ENCODE peak calls at places on chromosomes 3 and 15, in nine cellular contexts. K is H1, M is kidney, X is choroid plexus epithelial cell, E is astrocyte of the spinal cord, A is omental fat pad, F is AG04450, G is lung, J is activated B cell treated with CpG ODN at 0.5 μM for 24 hours. Q is an unnamed sample.

GRCh38 chr3:160162440-160162839 is 62.8 kb upstream of the C3orf80 start:
- DNase-seq in K (peak; percentile 59), M (no peak), X (no peak), E (no peak), A (no peak), F (no peak), G (no peak), J (no peak), Q (no peak)

GRCh38 chr3:12479919-12480425 is 4.3 kb upstream of the TSEN2 start:
- DNase-seq in K (peak; percentile 64), M (no peak), X (peak; percentile 73), E (peak; percentile 42), A (no peak), F (no peak), G (no peak), J (no peak), Q (no peak)

GRCh38 chr15:101012326-101013040 is 93.3 kb downstream of the LRRK1 start:
- DNase-seq in K (peak; percentile 46), M (no peak), X (no peak), E (no peak), A (no peak), F (no peak), G (peak; percentile 26), J (no peak), Q (peak; percentile 67)

GRCh38 chr3:107465064-107465631 is 57.6 kb upstream of the BBX start:
- DNase-seq in K (no peak), M (no peak), X (no peak), E (no peak), A (no peak), F (no peak), G (no peak), J (no peak), Q (no peak)

GRCh38 chr3:18438586-18438985 is 13.4 kb upstream of the SATB1 start:
- DNase-seq in K (no peak), M (peak; percentile 28), X (no peak), E (no peak), A (no peak), F (no peak), G (no peak), J (peak; percentile 19), Q (no peak)

GRCh38 chr3:9146367-9147071 is 102.9 kb downstream of the SRGAP3 start:
- DNase-seq in K (no peak), M (no peak), X (no peak), E (no peak), A (no peak), F (no peak), G (no peak), J (no peak), Q (no peak)

GRCh38 chr3:62554264-62554799 is 181.0 kb upstream of the FEZF2 start:
- DNase-seq in K (no peak), M (no peak), X (peak; percentile 23), E (no peak), A (no peak), F (no peak), G (no peak), J (no peak), Q (no peak)

GRCh38 chr3:39447637-39448483 is 19.6 kb upstream of the MOBP start:
- DNase-seq in K (peak; percentile 69), M (no peak), X (peak; percentile 93), E (peak; percentile 78), A (peak; percentile 59), F (peak; percentile 80), G (peak; percentile 75), J (no peak), Q (no peak)

GRCh38 chr3:80612366-80612765 is 844.6 kb upstream of the ROBO1 start:
- DNase-seq in K (no peak), M (no peak), X (no peak), E (no peak), A (no peak), F (no peak), G (no peak), J (no peak), Q (no peak)

GRCh38 chr3:94117729-94118128 is 54.9 kb downstream of the NSUN3 start:
- DNase-seq in K (no peak), M (no peak), X (no peak), E (no peak), A (no peak), F (no peak), G (no peak), J (no peak), Q (no peak)

GRCh38 chr3:17885986-17886385 is 143.6 kb upstream of the TBC1D5 start:
- DNase-seq in K (no peak), M (no peak), X (no peak), E (no peak), A (no peak), F (no peak), G (no peak), J (no peak), Q (no peak)

GRCh38 chr3:125194849-125195601 is 17.5 kb downstream of the SLC12A8 start:
- DNase-seq in K (no peak), M (peak; percentile 78), X (peak; percentile 96), E (peak; percentile 87), A (no peak), F (peak; percentile 92), G (no peak), J (no peak), Q (no peak)

GRCh38 chr15:71116942-71117341 is 1.7 kb downstream of the THSD4 start:
- DNase-seq in K (no peak), M (no peak), X (no peak), E (no peak), A (no peak), F (no peak), G (no peak), J (no peak), Q (no peak)

GRCh38 chr3:52352566-52352965 is 36.4 kb downstream of the DNAH1 start:
- DNase-seq in K (no peak), M (peak; percentile 54), X (no peak), E (no peak), A (no peak), F (no peak), G (no peak), J (no peak), Q (no peak)

GRCh38 chr3:10883478-10884234 is 67.6 kb downstream of the SLC6A11 start:
- DNase-seq in K (peak; percentile 61), M (no peak), X (peak; percentile 31), E (peak; percentile 5), A (no peak), F (no peak), G (no peak), J (no peak), Q (no peak)
- TF ChIP-seq CTCF in K (peak; percentile 66), M (no peak), X (peak; percentile 63), E (peak; percentile 48), A (no peak), F (peak; percentile 42), G (no peak), J (no peak), Q (peak; percentile 72)

DNA sequence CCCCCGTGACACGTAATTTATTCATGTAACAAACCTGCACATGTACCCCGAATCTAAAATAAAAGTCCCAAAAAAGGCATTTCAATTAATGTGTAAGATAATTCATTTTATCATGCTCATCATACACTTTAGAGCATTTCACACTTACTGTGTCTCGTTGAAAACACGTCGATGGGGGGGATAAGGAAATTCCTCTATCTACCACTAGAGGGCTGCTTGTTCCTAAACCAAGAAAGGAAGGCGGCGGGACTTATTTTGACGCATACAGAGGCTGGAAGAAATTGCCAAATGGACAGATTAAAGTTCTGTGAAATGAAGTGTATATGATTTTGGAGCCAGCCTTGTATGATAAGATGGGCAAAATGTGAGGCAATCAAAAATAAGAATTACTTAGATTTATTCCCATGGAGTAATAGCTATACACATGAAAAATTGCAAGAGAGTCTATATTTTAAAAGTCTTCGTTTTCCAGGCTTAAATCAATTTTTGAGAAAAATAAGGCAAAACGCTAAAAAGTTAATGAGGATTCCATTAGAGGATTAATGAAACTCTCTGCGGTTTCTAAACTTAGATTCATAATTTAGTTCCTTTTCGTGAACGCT is 346.8 kb downstream of the CNTN3 start:
- DNase-seq in K (no peak), M (no peak), X (peak; percentile 87), E (peak; percentile 56), A (no peak), F (peak; percentile 20), G (no peak), J (no peak), Q (no peak)
- TF ChIP-seq CTCF in K (peak; percentile 77), M (peak; percentile 61), X (peak; percentile 86), E (peak; percentile 84), A (no peak), F (peak; percentile 93), G (peak; percentile 11), J (no peak), Q (peak; percentile 90)

GRCh38 chr3:129616291-129616690 is 9.8 kb upstream of the PLXND1 start:
- DNase-seq in K (no peak), M (peak; percentile 58), X (no peak), E (no peak), A (no peak), F (no peak), G (no peak), J (no peak), Q (no peak)

GRCh38 chr3:129618186-129618820 is 11.8 kb upstream of the PLXND1 start:
- DNase-seq in K (no peak), M (peak; percentile 67), X (no peak), E (no peak), A (no peak), F (no peak), G (no peak), J (peak; percentile 12), Q (no peak)

GRCh38 chr3:129618901-129619671 is 12.6 kb upstream of the PLXND1 start:
- DNase-seq in K (no peak), M (peak; percentile 75), X (no peak), E (no peak), A (no peak), F (no peak), G (no peak), J (peak; percentile 15), Q (no peak)

GRCh38 chr3:129616713-129617112 is 10.2 kb upstream of the PLXND1 start:
- DNase-seq in K (no peak), M (peak; percentile 69), X (peak; percentile 62), E (no peak), A (no peak), F (no peak), G (no peak), J (no peak), Q (no peak)

DNA sequence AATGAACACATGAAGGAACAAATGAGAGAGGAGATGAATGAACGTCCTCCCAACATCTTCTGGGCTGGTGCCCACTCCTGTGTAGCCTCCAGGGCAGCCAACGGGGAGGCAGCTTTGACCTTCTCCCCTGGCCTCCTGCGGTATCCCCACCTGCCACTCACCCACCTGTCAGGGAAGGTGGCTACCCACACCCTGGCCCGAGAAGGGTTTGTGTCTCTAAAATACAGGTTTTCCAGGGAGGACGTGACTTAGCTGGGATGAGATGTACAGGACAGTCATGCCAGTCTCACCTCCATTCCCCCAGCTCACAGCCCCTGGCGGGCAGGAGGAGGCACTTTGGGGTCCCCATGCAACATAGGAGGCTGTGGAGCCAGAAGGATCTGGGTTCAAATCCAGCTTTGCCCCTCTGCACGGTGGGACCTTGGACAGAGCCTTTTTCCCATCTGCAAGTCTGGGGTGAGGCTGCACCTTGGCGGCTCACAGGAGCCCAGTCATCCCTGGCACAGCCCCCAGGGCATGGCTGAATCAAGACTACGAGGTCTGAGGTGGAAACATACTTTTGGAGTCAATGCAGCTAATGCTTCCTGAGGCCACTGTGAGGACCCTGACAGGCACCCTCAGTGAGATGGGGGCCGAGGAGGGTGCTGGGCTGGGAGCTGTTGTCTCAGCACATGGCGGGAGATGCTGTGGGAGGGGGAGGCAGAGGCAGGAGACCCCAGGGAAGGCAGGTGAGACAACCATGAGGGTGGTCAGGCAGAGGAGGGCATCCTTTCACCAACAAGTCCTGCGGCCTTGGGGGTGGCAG is 11.1 kb upstream of the PLXND1 start:
- DNase-seq in K (no peak), M (peak; percentile 55), X (no peak), E (no peak), A (no peak), F (no peak), G (no peak), J (no peak), Q (no peak)
- TF ChIP-seq CTCF in K (no peak), M (no peak), X (no peak), E (no peak), A (no peak), F (no peak), G (no peak), J (no peak), Q (no peak)

GRCh38 chr3:14288833-14289451 is 110.3 kb downstream of the LSM3 start:
- DNase-seq in K (no peak), M (no peak), X (no peak), E (no peak), A (no peak), F (no peak), G (no peak), J (no peak), Q (no peak)
- TF ChIP-seq CTCF in K (no peak), M (no peak), X (no peak), E (no peak), A (no peak), F (no peak), G (no peak), J (no peak), Q (no peak)

Q was measured in type B pancreatic cell.